ENCODE peak calls at places on chromosomes 11 and 22, in four cellular contexts. Y is activated CD4-positive, CD25-positive, alpha-beta regulatory T cell treated with anti-CD3 and anti-CD28 coated beads, Interleukin-2, amount 50 U/mL, for 16 hours; M is pons; X is NB4. A is an unnamed sample.

GRCh38 chr22:48724899-48725298 is 1102.8 kb downstream of the BRD1 start:
- DNase-seq in Y (no peak), M (no peak), X (no peak), A (no peak)

GRCh38 chr11:92136792-92137191 is 87.8 kb upstream of the FAT3 start:
- DNase-seq in Y (no peak), M (no peak), X (peak; percentile 8), A (no peak)

GRCh38 chr11:77200869-77201268 is 72.8 kb downstream of the MYO7A start:
- DNase-seq in Y (no peak), M (no peak), X (no peak), A (no peak)

GRCh38 chr11:8261921-8262551 is 1.6 kb downstream of the LMO1 start:
- DNase-seq in Y (no peak), M (no peak), X (no peak), A (no peak)

GRCh38 chr22:31857247-31857646 is 87.1 kb upstream of the YWHAH start:
- DNase-seq in Y (no peak), M (no peak), X (no peak), A (no peak)

GRCh38 chr11:126359431-126360048 is 4.1 kb downstream of the ST3GAL4 start:
- DNase-seq in Y (no peak), M (peak; percentile 60), X (peak; percentile 38), A (no peak)

GRCh38 chr11:1502971-1503707 is 16.6 kb upstream of the MOB2 start:
- DNase-seq in Y (no peak), M (peak; percentile 58), X (no peak), A (no peak)

GRCh38 chr11:48096588-48097525 is 116.5 kb downstream of the PTPRJ start:
- DNase-seq in Y (no peak), M (no peak), X (no peak), A (no peak)

GRCh38 chr11:134844838-134845237 is 432.8 kb upstream of the B3GAT1 start:
- DNase-seq in Y (no peak), M (no peak), X (no peak), A (no peak)

GRCh38 chr11:27228232-27228631 is 134.8 kb downstream of the CCDC34 start:
- DNase-seq in Y (no peak), M (no peak), X (no peak), A (no peak)

GRCh38 chr11:121321614-121322243 is 29.2 kb downstream of the SC5D start:
- DNase-seq in Y (no peak), M (peak; percentile 93), X (peak; percentile 83), A (peak; percentile 57)

GRCh38 chr11:212150-213100 is 4.9 kb downstream of the RIC8A start:
- DNase-seq in Y (no peak), M (no peak), X (no peak), A (no peak)

GRCh38 chr22:48900327-48900597 is 927.4 kb downstream of the BRD1 start:
- DNase-seq in Y (no peak), M (no peak), X (no peak), A (no peak)

GRCh38 chr11:403761-404431 is 9.9 kb downstream of the PKP3 start:
- DNase-seq in Y (no peak), M (no peak), X (no peak), A (no peak)

GRCh38 chr22:49063040-49063329 is 764.7 kb downstream of the BRD1 start:
- DNase-seq in Y (no peak), M (no peak), X (no peak), A (no peak)

GRCh38 chr11:62508336-62509058 is 38.1 kb downstream of the AHNAK start:
- DNase-seq in Y (no peak), M (peak; percentile 92), X (peak; percentile 34), A (no peak)

GRCh38 chr11:43830928-43831440 is 49.6 kb upstream of the ALKBH3 start:
- DNase-seq in Y (no peak), M (peak; percentile 8), X (peak; percentile 65), A (no peak)

GRCh38 chr22:45142376-45142775 is 21.3 kb upstream of the NUP50 start:
- DNase-seq in Y (no peak), M (no peak), X (no peak), A (no peak)

GRCh38 chr11:44893250-44894216 is 57.1 kb downstream of the TP53I11 start:
- DNase-seq in Y (no peak), M (peak; percentile 17), X (no peak), A (no peak)

GRCh38 chr22:27641049-27641790 is 160.3 kb downstream of the MN1 start:
- DNase-seq in Y (no peak), M (peak; percentile 21), X (no peak), A (no peak)

GRCh38 chr11:66563832-66564231 is 4.6 kb downstream of the CTSF start:
- DNase-seq in Y (no peak), M (no peak), X (no peak), A (no peak)

GRCh38 chr11:101915811-101916291 is 471 bp downstream of the ANGPTL5 start:
- DNase-seq in Y (no peak), M (peak; percentile 72), X (peak; percentile 33), A (peak; percentile 46)

GRCh38 chr22:19942886-19943664 is 1.5 kb upstream of the TXNRD2 start:
- DNase-seq in Y (no peak), M (no peak), X (peak; percentile 80), A (peak; percentile 9)

GRCh38 chr11:112599861-112600533 is 339.3 kb upstream of the PLET1 start:
- DNase-seq in Y (no peak), M (no peak), X (no peak), A (no peak)

GRCh38 chr22:40009953-40010751 is 15.4 kb downstream of the FAM83F start:
- DNase-seq in Y (no peak), M (no peak), X (no peak), A (no peak)

GRCh38 chr11:93542753-93543246 is 391 bp downstream of the SMCO4 start:
- DNase-seq in Y (no peak), M (no peak), X (no peak), A (no peak)

GRCh38 chr11:47355283-47356128 is 3.0 kb upstream of the MYBPC3 start:
- DNase-seq in Y (no peak), M (peak; percentile 88), X (peak; percentile 60), A (no peak)

GRCh38 chr22:27135582-27135981 is 478.2 kb downstream of the MIAT start:
- DNase-seq in Y (no peak), M (no peak), X (no peak), A (no peak)

GRCh38 chr11:67627788-67628624 is 1.7 kb downstream of the NUDT8 start:
- DNase-seq in Y (no peak), M (no peak), X (no peak), A (no peak)

GRCh38 chr22:29149841-29150555 is 55.7 kb upstream of the EMID1 start:
- DNase-seq in Y (no peak), M (peak; percentile 85), X (no peak), A (no peak)

GRCh38 chr11:68146010-68146540 is 24.9 kb upstream of the CHKA start:
- DNase-seq in Y (no peak), M (peak; percentile 51), X (no peak), A (peak; percentile 85)

GRCh38 chr11:706439-706956 is 467 bp downstream of the EPS8L2 start:
- DNase-seq in Y (no peak), M (no peak), X (no peak), A (no peak)

GRCh38 chr22:29195118-29195963 is 10.4 kb upstream of the EMID1 start:
- DNase-seq in Y (no peak), M (no peak), X (peak; percentile 75), A (no peak)

GRCh38 chr22:19672054-19672776 is 42.1 kb upstream of the SEPTIN5 start:
- DNase-seq in Y (no peak), M (no peak), X (no peak), A (no peak)

GRCh38 chr22:22124374-22124773 is 120.2 kb upstream of the VPREB1 start:
- DNase-seq in Y (no peak), M (no peak), X (no peak), A (no peak)

GRCh38 chr11:129888451-129888850 is 6.9 kb downstream of the NFRKB start:
- DNase-seq in Y (no peak), M (no peak), X (no peak), A (peak; percentile 40)

GRCh38 chr11:11860103-11860979 is 18.6 kb downstream of the USP47 start:
- DNase-seq in Y (no peak), M (no peak), X (no peak), A (no peak)

GRCh38 chr22:46022881-46023512 is 46.0 kb upstream of the WNT7B start:
- DNase-seq in Y (no peak), M (no peak), X (no peak), A (no peak)

GRCh38 chr22:47602732-47603131 is 840.3 kb downstream of the TBC1D22A start:
- DNase-seq in Y (no peak), M (no peak), X (no peak), A (no peak)

A was measured in AML-193.